ENCODE peak calls at places on chromosomes 6 and 20, in seven cellular contexts. H is foreskin fibroblast, I is cardiac muscle cell, D is esophagus squamous epithelium, Z is epithelial cell of esophagus, R is fibroblast of mammary gland, B is brain microvascular endothelial cell. N is an unnamed sample.

GRCh38 chr20:47705497-47705856 is 79.8 kb downstream of the SULF2 start:
- DNase-seq in H (no peak), I (no peak), D (no peak), Z (no peak), R (peak), B (no peak), N (peak)

GRCh38 chr6:35663447-35664235 is 25.1 kb downstream of the FKBP5 start:
- DNase-seq in H (peak), I (peak), D (no peak), Z (peak), R (peak), B (peak), N (no peak)

GRCh38 chr6:145294942-145295341 is 440.4 kb downstream of the EPM2A start:
- DNase-seq in H (no peak), I (no peak), D (no peak), Z (no peak), R (no peak), B (no peak), N (no peak)

GRCh38 chr6:29845405-29846006 is 17.9 kb downstream of the HLA-G start:
- DNase-seq in H (no peak), I (no peak), D (no peak), Z (peak), R (no peak), B (no peak), N (no peak)

GRCh38 chr20:36604952-36605308 is 649 bp upstream of the RAB5IF start:
- DNase-seq in H (no peak), I (peak), D (no peak), Z (peak), R (peak), B (no peak), N (no peak)

GRCh38 chr20:58711266-58712051 is 18.9 kb downstream of the NPEPL1 start:
- DNase-seq in H (no peak), I (no peak), D (no peak), Z (no peak), R (no peak), B (no peak), N (peak)

GRCh38 chr6:40877362-40877761 is 161.7 kb downstream of the UNC5CL start:
- DNase-seq in H (no peak), I (no peak), D (no peak), Z (peak), R (peak), B (no peak), N (no peak)

GRCh38 chr6:47743744-47744143 is 38.1 kb upstream of the OPN5 start:
- DNase-seq in H (no peak), I (peak), D (no peak), Z (peak), R (peak), B (no peak), N (no peak)

GRCh38 chr6:136947037-136947436 is 24.9 kb downstream of the SLC35D3 start:
- DNase-seq in H (no peak), I (no peak), D (no peak), Z (no peak), R (no peak), B (no peak), N (no peak)

GRCh38 chr6:98845201-98846020 is 11.0 kb downstream of the POU3F2 start:
- DNase-seq in H (peak), I (peak), D (no peak), Z (peak), R (peak), B (peak), N (no peak)

GRCh38 chr6:98846021-98846380 is 11.6 kb downstream of the POU3F2 start:
- DNase-seq in H (no peak), I (no peak), D (no peak), Z (no peak), R (no peak), B (no peak), N (no peak)

GRCh38 chr6:98848539-98849210 is 14.3 kb downstream of the POU3F2 start:
- DNase-seq in H (no peak), I (no peak), D (no peak), Z (no peak), R (no peak), B (no peak), N (no peak)

GRCh38 chr6:98847392-98847766 is 13.0 kb downstream of the POU3F2 start:
- DNase-seq in H (no peak), I (no peak), D (no peak), Z (no peak), R (no peak), B (no peak), N (no peak)

GRCh38 chr6:98847767-98848538 is 13.6 kb downstream of the POU3F2 start:
- DNase-seq in H (no peak), I (peak), D (no peak), Z (no peak), R (no peak), B (no peak), N (no peak)
- TF ChIP-seq CTCF in H (no peak), I (no peak), D (no peak), Z (no peak), R (no peak), B (peak), N (no peak)

GRCh38 chr20:46683068-46683477 is 6.2 kb downstream of the TP53RK start:
- DNase-seq in H (no peak), I (peak), D (no peak), Z (no peak), R (no peak), B (no peak), N (no peak)

GRCh38 chr20:46683939-46684750 is 5.1 kb downstream of the TP53RK start:
- DNase-seq in H (peak), I (peak), D (no peak), Z (peak), R (peak), B (peak), N (no peak)

GRCh38 chr20:46681032-46681854 is 8.0 kb downstream of the TP53RK start:
- DNase-seq in H (no peak), I (peak), D (no peak), Z (peak), R (peak), B (peak), N (no peak)

GRCh38 chr20:46682063-46682821 is 7.0 kb downstream of the TP53RK start:
- DNase-seq in H (no peak), I (no peak), D (no peak), Z (peak), R (no peak), B (no peak), N (no peak)

GRCh38 chr20:46683620-46683938 is 5.7 kb downstream of the TP53RK start:
- DNase-seq in H (no peak), I (no peak), D (no peak), Z (no peak), R (no peak), B (no peak), N (no peak)
- TF ChIP-seq CTCF in H (no peak), I (no peak), D (no peak), Z (no peak), R (no peak), B (no peak), N (no peak)

DNA sequence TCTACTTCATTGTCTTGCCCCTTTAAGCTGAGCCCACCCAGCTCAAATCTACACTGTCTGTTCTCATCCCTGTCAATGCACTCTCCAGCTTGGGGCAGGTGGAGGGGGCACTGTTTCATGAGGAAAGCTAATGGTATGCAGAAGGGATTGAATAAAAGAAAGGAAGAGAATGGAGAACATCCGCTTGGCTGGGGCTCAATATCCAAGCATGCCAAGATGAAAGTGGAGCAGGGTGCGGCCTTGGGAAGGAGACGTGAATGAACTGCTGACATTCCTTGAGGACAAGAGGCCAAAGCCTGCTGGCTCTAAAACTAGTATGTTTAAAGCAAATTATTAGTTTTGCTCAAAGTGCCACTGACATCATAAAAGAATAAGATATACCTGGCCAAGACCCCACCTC is 24.2 kb downstream of the AKAP12 start:
- DNase-seq in H (no peak), I (no peak), D (no peak), Z (no peak), R (peak), B (no peak), N (no peak)
- TF ChIP-seq CTCF in H (no peak), I (no peak), D (no peak), Z (no peak), R (no peak), B (no peak), N (no peak)

DNA sequence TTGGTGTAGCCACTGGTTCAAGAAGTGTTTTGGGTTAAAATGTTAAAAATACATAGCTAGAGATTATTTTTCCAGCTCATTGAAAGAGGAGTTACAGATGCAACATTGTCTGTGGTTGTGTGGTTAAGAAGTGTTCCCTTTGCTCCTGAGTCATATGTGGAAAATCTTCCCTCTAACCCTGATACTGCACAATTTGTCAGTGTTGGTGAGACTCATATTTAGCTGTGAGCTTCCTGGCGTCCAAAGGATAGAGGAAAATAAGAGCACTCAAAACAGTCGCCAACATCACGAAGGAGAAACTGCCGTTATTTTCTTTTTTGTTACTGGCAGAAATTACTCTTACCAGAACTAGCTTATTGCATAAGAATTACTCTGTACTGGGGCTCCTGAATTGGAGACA is 250.4 kb downstream of the CDH4 start:
- DNase-seq in H (peak), I (no peak), D (no peak), Z (no peak), R (peak), B (no peak), N (no peak)
- TF ChIP-seq CTCF in H (no peak), I (no peak), D (no peak), Z (no peak), R (no peak), B (no peak), N (no peak)

DNA sequence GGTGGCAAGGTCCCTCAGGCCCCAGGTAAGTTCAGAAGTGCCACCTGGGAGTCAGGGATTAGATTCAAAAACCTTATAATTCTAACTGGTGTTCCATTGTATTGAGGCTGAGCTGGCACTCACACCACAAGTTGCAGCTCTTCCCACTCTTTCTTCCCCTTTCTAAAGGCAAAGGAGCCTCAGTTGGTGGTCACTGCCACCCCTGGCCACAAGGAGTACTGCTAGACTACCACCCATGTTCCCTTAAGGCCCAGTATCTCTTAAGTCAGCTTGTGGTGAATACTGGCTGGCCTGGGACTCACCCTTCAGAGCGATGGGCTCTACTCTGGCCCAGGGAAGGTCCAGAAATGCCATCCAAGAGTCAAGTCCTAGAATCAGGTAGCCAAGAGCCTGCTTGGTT is 421.1 kb upstream of the KHDRBS2 start:
- DNase-seq in H (no peak), I (no peak), D (no peak), Z (no peak), R (no peak), B (no peak), N (no peak)
- TF ChIP-seq CTCF in H (no peak), I (no peak), D (no peak), Z (no peak), R (no peak), B (no peak), N (no peak)

GRCh38 chr6:33384581-33385020 is 7.0 kb upstream of the KIFC1 start:
- DNase-seq in H (peak), I (peak), D (no peak), Z (peak), R (peak), B (peak), N (no peak)
- TF ChIP-seq CTCF in H (peak), I (peak), D (peak), Z (peak), R (peak), B (peak), N (peak)

DNA sequence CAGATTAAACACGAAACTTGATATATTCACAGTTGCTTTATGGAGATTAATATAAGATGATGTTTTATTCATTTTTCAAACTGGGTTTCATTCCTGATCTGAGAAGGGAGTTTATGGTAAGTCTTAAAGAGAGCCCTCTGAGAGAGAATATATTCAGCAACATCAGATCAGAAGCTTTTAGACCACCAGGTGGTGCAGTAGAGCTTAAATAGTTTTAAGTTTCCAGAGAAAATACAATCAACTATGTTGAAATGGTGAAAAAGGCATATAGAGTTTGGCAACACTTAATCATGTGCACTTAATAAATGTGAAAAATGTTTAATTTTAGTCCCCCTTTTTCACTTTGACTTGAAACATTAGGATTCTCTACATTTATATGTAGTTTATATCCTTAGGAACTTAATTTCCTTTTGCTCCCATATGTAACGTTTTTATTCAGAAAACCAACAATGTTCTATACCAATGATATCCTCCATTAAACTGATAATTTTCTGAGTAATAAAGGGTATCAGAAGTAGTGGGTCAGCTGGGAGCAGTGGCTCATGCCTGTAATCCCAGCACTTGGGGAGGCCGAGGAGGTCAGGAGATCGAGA is 86.3 kb upstream of the CLDN20 start:
- DNase-seq in H (peak), I (peak), D (no peak), Z (peak), R (peak), B (peak), N (no peak)
- TF ChIP-seq CTCF in H (peak), I (peak), D (peak), Z (peak), R (peak), B (peak), N (peak)

GRCh38 chr6:21596379-21597242 is 3.1 kb downstream of the SOX4 start:
- DNase-seq in H (peak), I (peak), D (no peak), Z (peak), R (peak), B (peak), N (no peak)
- TF ChIP-seq CTCF in H (peak), I (peak), D (peak), Z (peak), R (peak), B (peak), N (peak)

GRCh38 chr20:64223526-64224067 is 32.0 kb upstream of the PCMTD2 start:
- DNase-seq in H (peak), I (peak), D (no peak), Z (peak), R (peak), B (no peak), N (no peak)
- TF ChIP-seq CTCF in H (peak), I (peak), D (no peak), Z (no peak), R (no peak), B (peak), N (peak)

N was measured in chondrocyte.